ENCODE peak calls at places on chromosome 11, in four cellular contexts. R, N, H and E are unnamed samples.

GRCh38 chr11:36213050-36213840 is 76.0 kb downstream of the COMMD9 start:
- DNase-seq in H (no peak), N (no peak), R (no peak), E (no peak)

GRCh38 chr11:9573775-9574555 is 495 bp downstream of the WEE1 start:
- DNase-seq in R (no peak), N (no peak), H (no peak), E (no peak)

GRCh38 chr11:129728571-129728970 is 87.1 kb upstream of the TMEM45B start:
- DNase-seq in N (no peak), R (no peak), H (no peak), E (no peak)

GRCh38 chr11:30586251-30587144 is at the start of gene MPPED2:
- DNase-seq in H (no peak), R (peak), N (peak), E (no peak)

GRCh38 chr11:89119426-89119825 is 53.6 kb upstream of the GRM5 start:
- DNase-seq in R (no peak), N (no peak), H (no peak), E (no peak)

GRCh38 chr11:2525941-2526807 is 81.4 kb downstream of the KCNQ1 start:
- DNase-seq in H (no peak), R (no peak), N (no peak), E (no peak)

GRCh38 chr11:116239247-116239646 is 533.5 kb downstream of the BUD13 start:
- DNase-seq in R (no peak), H (no peak), N (no peak), E (no peak)

GRCh38 chr11:70666336-70666735 is 268.0 kb downstream of the CTTN start:
- DNase-seq in H (no peak), R (no peak), N (no peak), E (no peak)

GRCh38 chr11:94961255-94961654 is 12.1 kb downstream of the CWC15 start:
- DNase-seq in N (no peak), H (no peak), R (no peak), E (no peak)

GRCh38 chr11:86459002-86459385 is 84.3 kb downstream of the CCDC81 start:
- DNase-seq in R (no peak), H (no peak), N (no peak), E (no peak)

GRCh38 chr11:76629133-76629852 is 41.3 kb downstream of the LRRC32 start:
- DNase-seq in R (no peak), H (peak), N (no peak), E (peak)

GRCh38 chr11:134846776-134847722 is 435.0 kb upstream of the B3GAT1 start:
- DNase-seq in N (no peak), H (no peak), R (no peak), E (no peak)

DNA sequence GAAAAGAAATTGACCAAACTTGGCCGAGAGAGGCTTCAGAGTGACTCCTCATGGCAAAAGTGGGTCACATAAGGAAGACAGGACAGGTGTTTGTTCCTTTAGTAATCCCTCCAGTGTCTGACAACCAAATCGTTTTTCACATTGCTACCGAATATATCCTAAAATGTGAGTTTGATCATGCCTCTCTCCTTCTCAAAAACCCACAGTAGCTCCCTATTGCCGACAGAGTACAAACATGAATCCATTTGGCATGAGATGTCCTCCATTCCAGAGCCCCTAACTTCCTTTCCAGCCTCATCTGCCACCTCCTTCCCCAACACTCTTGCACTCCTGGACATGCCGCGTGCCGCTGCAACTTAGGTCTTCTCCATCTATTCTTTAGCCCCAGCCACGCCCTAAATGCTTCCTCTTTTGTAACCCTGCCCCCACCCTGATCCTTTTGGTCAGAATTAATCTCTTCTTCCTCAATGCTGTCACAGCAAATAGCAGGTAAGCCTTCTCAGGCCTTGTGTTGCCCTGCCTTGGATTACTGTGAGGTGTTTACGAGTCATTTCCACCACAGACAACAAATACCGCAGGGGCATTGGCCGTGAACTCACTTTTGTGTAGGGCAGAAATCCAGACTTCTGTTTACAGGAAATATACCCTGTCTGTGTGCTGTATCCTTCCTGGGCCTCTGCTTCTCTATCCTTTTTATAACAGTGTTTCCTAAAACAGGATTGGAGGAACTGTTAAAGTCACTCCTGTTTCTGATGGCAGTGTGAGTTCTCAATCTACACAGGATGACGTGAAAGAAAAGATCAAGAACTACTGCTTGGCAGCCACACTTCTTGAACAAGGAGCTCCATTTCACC is 66.0 kb upstream of the FTH1 start:
- DNase-seq in R (no peak), N (peak), H (no peak), E (peak)
- TF ChIP-seq SPI1 in R (no peak), N (peak), H (no peak), E (no peak)

GRCh38 chr11:65487467-65488272 is 11.2 kb upstream of the MALAT1 start:
- DNase-seq in R (no peak), H (no peak), N (peak), E (peak)
- TF ChIP-seq SPI1 in R (no peak), H (no peak), N (no peak), E (no peak)

GRCh38 chr11:79413258-79413657 is 27.6 kb downstream of the TENM4 start:
- DNase-seq in R (no peak), H (no peak), N (no peak), E (no peak)
- TF ChIP-seq SPI1 in R (no peak), H (no peak), N (no peak), E (no peak)

DNA sequence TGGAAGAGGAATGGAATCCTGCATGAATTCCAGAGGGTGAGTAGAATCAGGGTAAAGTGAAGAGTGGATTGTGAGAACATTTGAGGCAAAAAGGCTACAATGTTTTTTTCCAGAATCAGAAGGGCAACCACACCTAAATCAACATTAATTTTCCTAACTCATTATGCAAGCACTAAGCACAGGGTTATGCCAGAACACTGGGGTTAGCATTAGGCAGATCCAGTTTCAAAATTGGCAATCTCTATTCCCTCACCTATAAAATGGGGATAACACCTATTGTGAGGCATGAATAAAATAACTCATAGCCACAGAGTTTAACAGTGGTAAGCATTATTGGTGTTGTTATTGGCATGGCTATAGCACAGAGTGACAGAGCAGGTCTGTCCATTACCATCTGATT is 378.6 kb upstream of the FAT3 start:
- DNase-seq in R (no peak), N (no peak), H (no peak), E (no peak)
- TF ChIP-seq SPI1 in R (no peak), N (no peak), H (no peak), E (no peak)

GRCh38 chr11:69440876-69441275 is 40.6 kb upstream of the LINC01488 start:
- DNase-seq in H (no peak), R (no peak), N (no peak), E (no peak)

GRCh38 chr11:69443968-69444364 is 37.5 kb upstream of the LINC01488 start:
- DNase-seq in H (no peak), R (no peak), N (no peak), E (no peak)

GRCh38 chr11:69442807-69443137 is 38.7 kb upstream of the LINC01488 start:
- DNase-seq in R (no peak), H (no peak), N (peak), E (no peak)

GRCh38 chr11:69443138-69443967 is 38.1 kb upstream of the LINC01488 start:
- DNase-seq in H (peak), R (peak), N (peak), E (peak)

GRCh38 chr11:69442012-69442806 is 39.3 kb upstream of the LINC01488 start:
- DNase-seq in R (no peak), H (no peak), N (no peak), E (no peak)
- TF ChIP-seq SPI1 in R (no peak), H (no peak), N (no peak), E (no peak)

DNA sequence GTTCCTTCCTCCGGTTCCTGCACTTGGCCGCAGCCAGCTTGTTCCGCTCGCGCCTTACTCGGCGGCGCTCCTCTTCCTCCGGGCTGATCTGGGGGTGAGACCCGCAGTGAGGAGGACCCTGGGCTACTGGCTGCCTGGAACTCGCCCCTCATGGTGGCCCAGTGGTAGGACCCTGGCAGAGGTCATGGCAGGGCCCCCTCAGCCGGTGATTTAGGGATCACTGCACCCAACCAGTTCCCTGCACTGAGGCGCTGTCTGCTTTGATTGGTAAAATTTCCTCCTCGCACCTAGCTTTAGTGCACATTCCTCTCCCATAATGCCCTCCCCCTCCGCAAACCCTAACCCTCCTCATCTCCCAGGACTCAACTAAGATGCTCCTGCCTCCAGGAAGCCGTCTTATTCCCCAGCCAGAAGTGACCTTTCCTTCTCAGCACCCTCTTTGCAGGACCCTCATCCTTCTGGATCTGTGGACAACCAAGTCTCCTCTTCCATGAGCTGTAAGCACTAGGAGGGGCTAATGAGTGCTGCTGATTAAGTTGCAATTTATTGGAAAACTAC is 3.6 kb downstream of the CCDC85B start:
- DNase-seq in N (no peak), H (no peak), R (no peak), E (peak)
- TF ChIP-seq SPI1 in N (no peak), H (peak), R (peak), E (peak)

DNA sequence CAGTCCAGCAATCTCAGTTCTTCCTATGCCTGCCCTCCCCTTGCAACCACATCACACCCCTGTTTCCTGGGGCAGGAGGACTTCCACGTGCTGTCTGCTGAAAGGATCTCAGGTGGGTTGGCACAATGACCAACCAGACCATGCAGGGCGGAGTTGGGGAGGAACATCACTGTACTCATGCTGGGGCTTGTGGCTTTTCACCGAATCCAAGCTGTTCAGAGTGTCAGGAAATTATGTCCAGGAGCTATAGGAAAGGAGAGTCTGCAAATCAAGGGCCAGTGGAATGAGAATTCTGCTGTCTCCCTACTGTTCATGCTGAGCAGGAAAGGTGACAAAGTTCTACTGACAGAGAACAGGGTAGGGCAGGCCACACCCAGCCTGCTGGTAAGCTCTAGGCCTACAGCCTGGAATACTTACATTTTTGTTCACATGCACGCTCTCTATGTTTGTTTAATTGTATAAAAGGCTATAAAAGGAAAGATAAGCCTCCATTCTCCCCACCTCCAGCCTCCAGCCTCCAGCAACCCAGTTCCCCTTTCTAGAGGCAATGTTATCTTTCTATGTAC is 1.7 kb upstream of the PLAAT2 start:
- DNase-seq in R (no peak), N (no peak), H (no peak), E (no peak)
- TF ChIP-seq SPI1 in R (peak), N (peak), H (peak), E (peak)

DNA sequence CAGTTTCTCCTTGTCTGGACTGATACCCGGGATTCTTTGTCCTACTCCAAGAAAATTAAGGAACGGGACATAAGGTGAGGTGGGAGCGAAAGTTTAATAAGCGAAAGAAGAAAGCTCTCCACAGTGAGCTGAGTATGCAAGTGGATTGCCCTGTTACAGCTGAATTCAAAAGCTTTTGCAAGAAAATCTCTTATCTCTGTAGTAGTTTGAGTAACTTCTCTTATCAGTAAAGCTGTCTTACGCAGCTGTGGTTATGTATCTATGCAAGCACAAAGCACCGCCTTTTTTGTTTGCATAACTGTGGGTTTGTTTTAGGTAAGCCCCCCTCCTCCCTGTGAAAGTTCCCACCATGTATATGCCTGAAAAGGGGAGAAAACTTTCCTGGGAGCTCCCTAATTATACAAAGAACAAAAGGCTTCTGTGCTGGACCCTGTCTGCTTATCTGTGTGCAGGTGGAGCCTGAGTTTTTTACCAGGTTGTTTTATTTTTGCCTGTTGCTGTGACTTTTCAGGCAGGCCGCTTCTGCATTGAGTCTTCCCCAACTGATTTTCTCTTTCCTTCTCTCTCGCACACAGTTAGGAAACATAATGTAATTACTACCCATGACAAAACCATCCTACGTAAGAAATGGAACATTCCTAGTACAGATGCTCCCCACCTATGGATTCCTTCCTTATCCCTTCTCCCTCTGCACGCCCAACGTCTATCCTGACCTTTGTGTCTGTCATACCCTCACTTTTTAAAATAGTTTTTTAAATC is 826 bp upstream of the PLAAT5 start:
- DNase-seq in H (no peak), R (no peak), N (no peak), E (peak)
- TF ChIP-seq SPI1 in H (no peak), R (no peak), N (no peak), E (no peak)